ENCODE peak calls at places on chromosomes 16 and 17, in five cellular contexts. O, P, I, V and B are unnamed samples.

GRCh38 chr16:58536278-58536677 is 21.0 kb downstream of the SETD6 start:
- DNase-seq in O (no peak), P (peak; percentile 18), I (no peak), V (no peak), B (no peak)

GRCh38 chr17:66494023-66494803 is 191.8 kb downstream of the PRKCA start:
- DNase-seq in O (no peak), P (peak; percentile 66), I (no peak), V (no peak), B (no peak)

GRCh38 chr16:24966031-24966430 is 49.1 kb downstream of the ARHGAP17 start:
- DNase-seq in O (no peak), P (no peak), I (no peak), V (no peak), B (no peak)

GRCh38 chr16:89350701-89351380 is 133.3 kb downstream of the ZNF778 start:
- DNase-seq in O (peak; percentile 45), P (no peak), I (no peak), V (no peak), B (no peak)

GRCh38 chr17:79365361-79365760 is 245.5 kb downstream of the RBFOX3 start:
- DNase-seq in O (no peak), P (no peak), I (no peak), V (no peak), B (no peak)

GRCh38 chr17:40311575-40311974 is 2.6 kb downstream of the RARA start:
- DNase-seq in O (no peak), P (no peak), I (peak; percentile 85), V (no peak), B (peak; percentile 65)

GRCh38 chr17:49971848-49972485 is 3.0 kb downstream of the DLX4 start:
- DNase-seq in O (no peak), P (no peak), I (no peak), V (no peak), B (no peak)

GRCh38 chr16:23155445-23156049 is 6.3 kb upstream of the USP31 start:
- DNase-seq in O (no peak), P (no peak), I (no peak), V (no peak), B (no peak)

GRCh38 chr17:42509409-42509808 is 26.6 kb upstream of the NAGLU start:
- DNase-seq in O (no peak), P (no peak), I (no peak), V (no peak), B (peak; percentile 62)

GRCh38 chr17:8918811-8919210 is 46.7 kb downstream of the PIK3R5 start:
- DNase-seq in O (no peak), P (no peak), I (no peak), V (no peak), B (no peak)

GRCh38 chr16:57115504-57116182 is 23.3 kb downstream of the CPNE2 start:
- DNase-seq in O (no peak), P (no peak), I (peak; percentile 89), V (no peak), B (no peak)

GRCh38 chr17:49209061-49209571 is 1.3 kb downstream of the GNGT2 start:
- DNase-seq in O (no peak), P (no peak), I (no peak), V (no peak), B (no peak)

GRCh38 chr17:83161298-83162034 is 82.1 kb downstream of the METRNL start:
- DNase-seq in O (no peak), P (no peak), I (no peak), V (no peak), B (no peak)

GRCh38 chr17:40560592-40561293 is 4.5 kb downstream of the CCR7 start:
- DNase-seq in O (peak; percentile 79), P (no peak), I (no peak), V (peak; percentile 51), B (peak; percentile 22)

GRCh38 chr17:39527220-39527813 is 66.0 kb downstream of the CDK12 start:
- DNase-seq in O (no peak), P (peak; percentile 56), I (peak; percentile 20), V (no peak), B (no peak)

GRCh38 chr16:50466170-50466569 is 82.0 kb upstream of the NKD1 start:
- DNase-seq in O (no peak), P (no peak), I (no peak), V (no peak), B (no peak)

GRCh38 chr17:73058022-73058421 is 34.5 kb downstream of the SLC39A11 start:
- DNase-seq in O (no peak), P (no peak), I (no peak), V (no peak), B (no peak)